ENCODE peak calls at places on chromosomes 11 and 22, in ten cellular contexts. U is IMR-90, Y is stomach, A is testis, E is erythroblast, L is GM12891, X is esophagus muscularis mucosa, P is ovary, H is esophagus squamous epithelium, Z is transverse colon. Q is an unnamed sample.

GRCh38 chr11:117443269-117444186 is 115.9 kb downstream of the CEP164 start:
- DNase-seq in L (no peak), E (peak), X (no peak), H (no peak), U (peak), Z (peak), Y (peak), A (peak), P (peak), Q (peak)

GRCh38 chr11:128604723-128605122 is 17.4 kb upstream of the ETS1 start:
- DNase-seq in U (no peak), Z (no peak), X (no peak), L (no peak), P (no peak), E (no peak), A (no peak), H (no peak), Y (no peak), Q (no peak)

GRCh38 chr11:9596926-9597325 is 23.5 kb downstream of the WEE1 start:
- DNase-seq in A (no peak), U (peak), L (no peak), P (no peak), E (no peak), Y (no peak), H (no peak), Z (no peak), X (peak), Q (no peak)

GRCh38 chr22:48259991-48260670 is 1497.7 kb downstream of the TBC1D22A start:
- DNase-seq in E (no peak), Z (no peak), Y (no peak), L (no peak), U (no peak), H (no peak), A (no peak), P (no peak), X (no peak), Q (no peak)

GRCh38 chr22:48758021-48758561 is 1069.6 kb downstream of the BRD1 start:
- DNase-seq in X (peak), H (no peak), E (no peak), Y (peak), P (peak), A (peak), Z (no peak), L (no peak), U (no peak), Q (no peak)

GRCh38 chr11:10308208-10308954 is 3.5 kb downstream of the ADM start:
- DNase-seq in E (no peak), Z (no peak), X (no peak), H (no peak), A (no peak), U (peak), Y (no peak), P (no peak), L (no peak), Q (no peak)

GRCh38 chr22:19630614-19631013 is 83.7 kb upstream of the SEPTIN5 start:
- DNase-seq in H (no peak), U (no peak), E (no peak), Y (no peak), L (no peak), P (no peak), Z (no peak), X (no peak), A (no peak), Q (no peak)

GRCh38 chr11:74307409-74307808 is 4.0 kb downstream of the P4HA3 start:
- DNase-seq in A (peak), Y (no peak), E (no peak), P (no peak), L (no peak), X (no peak), U (peak), Z (no peak), H (no peak), Q (no peak)

GRCh38 chr11:27013741-27014415 is 20.0 kb downstream of the FIBIN start:
- DNase-seq in P (no peak), X (no peak), L (no peak), E (no peak), Y (no peak), Z (no peak), H (no peak), U (peak), A (no peak), Q (no peak)

GRCh38 chr11:35077709-35078695 is 61.0 kb upstream of the CD44 start:
- DNase-seq in H (no peak), E (no peak), A (no peak), L (no peak), P (no peak), Z (no peak), U (peak), Y (no peak), X (no peak), Q (no peak)

GRCh38 chr22:17434856-17435255 is 65.6 kb downstream of the CECR2 start:
- DNase-seq in P (no peak), Y (no peak), L (no peak), U (no peak), Z (no peak), E (no peak), A (no peak), X (no peak), H (no peak), Q (no peak)

GRCh38 chr11:64767344-64768299 is 7.8 kb upstream of the PYGM start:
- DNase-seq in A (peak), L (peak), E (peak), U (peak), Y (peak), P (peak), H (no peak), X (no peak), Z (peak), Q (no peak)

GRCh38 chr22:21760640-21761039 is 25.0 kb upstream of the YPEL1 start:
- DNase-seq in X (no peak), A (no peak), Z (no peak), E (no peak), L (no peak), H (no peak), U (peak), P (no peak), Y (no peak), Q (no peak)

GRCh38 chr11:89495951-89496350 is 4.8 kb upstream of the NOX4 start:
- DNase-seq in E (no peak), X (no peak), H (no peak), Y (no peak), A (no peak), L (no peak), U (peak), Z (no peak), P (no peak), Q (peak)

GRCh38 chr11:36354221-36355003 is 58.3 kb downstream of the PRR5L start:
- DNase-seq in Z (no peak), X (peak), P (no peak), E (no peak), U (peak), A (no peak), Y (no peak), H (no peak), L (no peak), Q (no peak)

GRCh38 chr22:39236321-39237275 is 8.2 kb downstream of the PDGFB start:
- DNase-seq in U (no peak), H (no peak), P (no peak), E (peak), Y (peak), Z (peak), L (no peak), X (no peak), A (no peak), Q (no peak)
- TF ChIP-seq POLR2A in U (no peak), H (no peak), P (no peak), E (no peak), Y (no peak), Z (no peak), L (no peak), X (no peak), A (no peak), Q (no peak)

GRCh38 chr22:37282385-37282677 is at the start of gene CYTH4:
- DNase-seq in U (no peak), H (no peak), P (no peak), L (peak), X (no peak), Z (peak), E (no peak), Y (peak), A (peak), Q (peak)
- TF ChIP-seq POLR2A in U (no peak), H (peak), P (no peak), L (peak), X (no peak), Z (peak), E (no peak), Y (no peak), A (no peak), Q (no peak)

DNA sequence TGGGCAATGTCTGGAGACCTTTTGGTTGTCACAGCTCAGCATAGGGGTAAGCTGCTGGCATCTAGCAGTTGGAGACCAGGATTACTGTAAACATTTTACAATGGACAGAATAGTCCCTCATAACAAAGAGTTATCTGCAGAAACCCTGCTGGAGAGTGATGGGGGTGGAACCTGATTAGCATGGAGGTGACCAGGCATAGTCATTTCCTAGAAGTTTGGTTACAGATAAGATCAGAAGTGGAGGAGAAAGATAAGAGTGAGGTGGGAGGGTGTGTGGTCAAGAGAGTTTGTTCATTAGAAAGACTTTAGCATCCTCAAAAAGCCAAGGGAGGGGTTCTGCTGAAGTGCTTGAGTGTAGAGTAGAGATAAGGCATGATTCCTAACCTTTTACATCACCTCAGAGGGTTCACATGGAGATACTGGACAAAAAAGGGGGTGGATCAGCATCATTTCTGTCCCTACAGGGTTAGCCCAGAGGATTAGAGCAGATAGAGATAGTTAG is 38.8 kb downstream of the PRDM11 start:
- DNase-seq in H (no peak), L (no peak), P (no peak), U (no peak), Z (no peak), E (peak), Y (no peak), X (no peak), A (no peak), Q (no peak)
- TF ChIP-seq POLR2A in H (no peak), L (no peak), P (no peak), U (no peak), Z (no peak), E (no peak), Y (no peak), X (no peak), A (no peak), Q (no peak)

GRCh38 chr11:125460275-125460674 is 35.8 kb downstream of the FEZ1 start:
- DNase-seq in X (no peak), Y (no peak), E (no peak), L (no peak), P (no peak), Z (no peak), U (no peak), A (no peak), H (no peak), Q (no peak)
- TF ChIP-seq POLR2A in X (no peak), Y (no peak), E (no peak), L (no peak), P (no peak), Z (no peak), U (no peak), A (no peak), H (no peak), Q (no peak)

DNA sequence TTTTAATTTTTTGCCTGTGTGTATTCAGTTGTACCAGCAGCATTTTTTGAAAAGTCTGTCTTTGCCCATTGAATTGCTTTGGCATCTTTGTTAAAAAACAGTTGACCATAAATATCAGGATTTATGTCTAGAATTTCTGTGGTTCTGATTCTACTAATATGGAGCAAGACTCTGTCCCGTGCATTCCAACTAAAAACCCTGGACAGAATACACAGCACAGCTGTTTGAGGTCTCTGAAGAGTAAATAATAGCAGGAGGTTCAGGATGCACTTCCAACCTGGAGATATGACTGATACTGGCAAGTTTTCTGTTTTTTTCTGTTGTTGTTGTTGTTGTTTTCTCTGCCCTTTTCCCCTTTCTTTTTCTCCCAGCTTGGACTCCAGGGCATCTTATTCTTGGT is 141.9 kb downstream of the TMEM135 start:
- DNase-seq in A (no peak), U (no peak), L (no peak), Y (no peak), H (no peak), E (no peak), Z (no peak), X (no peak), P (no peak), Q (no peak)
- TF ChIP-seq POLR2A in A (no peak), U (no peak), L (no peak), Y (no peak), H (no peak), E (no peak), Z (no peak), X (no peak), P (no peak), Q (no peak)

GRCh38 chr11:110092577-110093406 is at the start of gene ZC3H12C:
- DNase-seq in U (peak), Y (peak), X (peak), Z (peak), H (peak), P (peak), L (peak), A (peak), E (peak), Q (peak)
- TF ChIP-seq POLR2A in U (peak), Y (no peak), X (peak), Z (peak), H (no peak), P (peak), L (peak), A (no peak), E (no peak), Q (no peak)

GRCh38 chr11:65868076-65868667 is 4.4 kb downstream of the EFEMP2 start:
- DNase-seq in H (no peak), Y (no peak), X (no peak), E (no peak), Z (no peak), P (peak), A (peak), U (no peak), L (no peak), Q (no peak)

GRCh38 chr11:65867284-65868071 is 5.1 kb downstream of the EFEMP2 start:
- DNase-seq in U (no peak), P (peak), H (no peak), L (no peak), X (no peak), Z (no peak), A (no peak), Y (no peak), E (no peak), Q (no peak)

GRCh38 chr11:65865550-65866172 is 5.4 kb downstream of the MUS81 start:
- DNase-seq in Z (no peak), A (no peak), E (no peak), X (no peak), P (peak), L (no peak), Y (no peak), H (no peak), U (no peak), Q (no peak)

GRCh38 chr11:65864758-65865471 is 4.7 kb downstream of the MUS81 start:
- DNase-seq in A (no peak), U (no peak), X (no peak), Z (no peak), E (no peak), Y (no peak), P (peak), L (no peak), H (no peak), Q (no peak)

GRCh38 chr11:65866524-65867283 is 5.9 kb downstream of the EFEMP2 start:
- DNase-seq in U (no peak), Y (no peak), L (no peak), A (no peak), P (peak), E (no peak), Z (no peak), H (no peak), X (no peak), Q (no peak)
- TF ChIP-seq POLR2A in U (no peak), Y (no peak), L (no peak), A (no peak), P (no peak), E (no peak), Z (no peak), H (no peak), X (no peak), Q (no peak)

DNA sequence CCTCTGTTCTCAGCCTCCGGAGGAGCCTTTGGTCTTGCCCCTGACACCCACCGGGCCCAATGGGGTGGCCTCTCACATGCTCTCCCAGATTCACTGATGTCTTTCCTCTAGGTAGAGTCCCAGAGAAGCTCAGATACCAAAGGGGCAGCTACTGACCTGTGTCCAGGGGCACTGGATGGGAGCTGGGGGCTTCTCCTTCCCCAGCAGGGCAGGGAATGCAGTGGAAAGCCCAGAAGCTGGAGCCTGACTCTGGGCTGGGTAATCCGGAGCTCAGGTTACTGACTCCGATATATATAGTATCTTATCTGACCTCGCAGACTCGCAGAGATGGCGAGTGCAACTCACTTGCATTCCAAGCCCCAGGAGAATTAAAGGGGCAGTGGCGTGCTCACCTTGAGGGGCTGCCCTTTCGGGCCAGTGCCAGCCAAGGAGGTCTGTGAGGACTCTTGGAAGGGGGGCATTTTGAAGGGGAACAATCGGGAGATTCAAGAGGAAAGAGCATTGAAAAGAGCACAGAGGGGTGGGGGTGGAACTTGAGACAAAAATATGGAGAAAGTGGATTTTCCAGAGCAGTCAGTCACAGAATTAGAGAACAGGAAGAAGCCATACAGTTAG is 2.5 kb downstream of the USP2 start:
- DNase-seq in E (no peak), U (no peak), H (no peak), A (no peak), L (no peak), P (no peak), X (no peak), Z (no peak), Y (no peak), Q (no peak)
- TF ChIP-seq POLR2A in E (no peak), U (no peak), H (no peak), A (no peak), L (no peak), P (no peak), X (peak), Z (no peak), Y (no peak), Q (no peak)

GRCh38 chr11:67449116-67449844 is 3.2 kb downstream of the GPR152 start:
- DNase-seq in Y (no peak), P (no peak), E (no peak), A (no peak), X (no peak), H (no peak), Z (no peak), L (no peak), U (no peak), Q (no peak)

GRCh38 chr11:67448220-67448609 is 4.3 kb downstream of the GPR152 start:
- DNase-seq in U (no peak), E (no peak), X (no peak), Z (no peak), L (no peak), Y (no peak), A (no peak), H (no peak), P (no peak), Q (no peak)

GRCh38 chr11:67441731-67442401 is 1.4 kb downstream of the CORO1B start:
- DNase-seq in X (no peak), Z (no peak), U (no peak), L (no peak), E (no peak), H (no peak), P (no peak), A (no peak), Y (no peak), Q (no peak)

GRCh38 chr11:67442504-67443398 is 525 bp downstream of the CORO1B start:
- DNase-seq in P (peak), Y (no peak), H (no peak), A (no peak), U (no peak), Z (no peak), E (no peak), X (no peak), L (no peak), Q (no peak)

GRCh38 chr11:67445515-67445914 is 2.2 kb upstream of the CORO1B start:
- DNase-seq in L (no peak), U (no peak), H (no peak), Y (no peak), Z (no peak), X (no peak), A (no peak), P (no peak), E (no peak), Q (no peak)
- TF ChIP-seq POLR2A in L (no peak), U (no peak), H (no peak), Y (no peak), Z (no peak), X (no peak), A (no peak), P (no peak), E (no peak), Q (no peak)

DNA sequence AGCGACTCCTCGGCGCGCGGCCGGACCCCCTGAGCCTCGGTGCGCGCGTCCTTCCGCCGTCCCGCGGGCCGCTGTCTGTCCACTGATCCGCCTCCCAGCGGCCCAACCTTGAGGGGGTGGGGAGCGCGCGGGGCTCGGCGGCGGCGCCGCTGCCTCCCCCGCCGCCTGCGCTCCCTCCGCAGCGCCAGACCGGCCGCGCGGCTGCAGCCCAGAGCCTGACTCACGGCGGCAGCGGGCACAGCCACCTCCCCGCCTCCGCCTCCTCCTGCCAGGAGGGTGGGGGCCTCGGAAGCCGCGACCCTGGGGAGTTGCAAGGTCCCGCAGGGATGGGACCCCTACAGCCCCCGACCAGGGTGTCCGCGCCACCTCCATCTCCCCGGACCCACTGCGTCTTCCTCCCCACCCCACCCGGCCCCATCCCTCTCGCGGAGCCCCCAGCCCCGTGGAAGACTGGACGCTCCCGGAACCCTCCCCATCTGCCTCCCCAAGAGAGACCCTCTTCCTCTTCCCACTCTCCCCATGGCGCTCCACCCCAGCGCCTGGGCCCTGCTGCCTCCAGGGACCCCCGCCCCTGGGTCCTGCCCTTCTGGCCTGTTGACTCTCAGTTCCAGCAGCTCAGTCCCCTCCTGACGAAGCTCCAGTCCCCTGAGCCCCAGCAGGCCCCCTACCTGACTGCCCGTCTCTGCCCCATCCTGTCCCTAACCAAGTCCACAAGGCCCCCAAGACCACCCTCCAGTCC is 1.2 kb downstream of the IFITM10 start:
- DNase-seq in X (no peak), Z (peak), U (no peak), H (no peak), A (no peak), Y (no peak), P (no peak), L (no peak), E (peak), Q (peak)
- TF ChIP-seq POLR2A in X (no peak), Z (no peak), U (no peak), H (no peak), A (no peak), Y (no peak), P (no peak), L (no peak), E (no peak), Q (no peak)